ENCODE peak calls at places on chromosomes 13 and 19, in nine cellular contexts. One of them, this sample, is unnamed.

GRCh38 chr19:628168-628567 is 5.2 kb downstream of the POLRMT start:
- DNase-seq in T follicular helper cell: no peak
- DNase-seq in nucleus accumbens: no peak
- DNase-seq in ascending aorta: no peak
- DNase-seq in NCI-H2227 treated with DMSO at 0.1 percent for 48 hours: no peak
- DNase-seq in GM06990: no peak
- DNase-seq in naive B cell: no peak
- DNase-seq in HuH-7: peak; percentile 40
- DNase-seq in RWPE1: no peak
- DNase-seq in this sample: no peak

GRCh38 chr13:80011448-80012212 is 329.3 kb downstream of the SPRY2 start:
- DNase-seq in T follicular helper cell: no peak
- DNase-seq in nucleus accumbens: no peak
- DNase-seq in ascending aorta: no peak
- DNase-seq in NCI-H2227 treated with DMSO at 0.1 percent for 48 hours: no peak
- DNase-seq in GM06990: no peak
- DNase-seq in naive B cell: no peak
- DNase-seq in HuH-7: no peak
- DNase-seq in RWPE1: no peak
- DNase-seq in this sample: no peak

GRCh38 chr13:29702912-29703351 is 107.4 kb upstream of the SLC7A1 start:
- DNase-seq in T follicular helper cell: no peak
- DNase-seq in nucleus accumbens: no peak
- DNase-seq in ascending aorta: no peak
- DNase-seq in NCI-H2227 treated with DMSO at 0.1 percent for 48 hours: no peak
- DNase-seq in GM06990: no peak
- DNase-seq in naive B cell: no peak
- DNase-seq in HuH-7: no peak
- DNase-seq in RWPE1: peak; percentile 79
- DNase-seq in this sample: no peak

GRCh38 chr13:51781246-51782022 is 22.5 kb downstream of the DHRS12 start:
- DNase-seq in T follicular helper cell: no peak
- DNase-seq in nucleus accumbens: peak; percentile 17
- DNase-seq in ascending aorta: no peak
- DNase-seq in NCI-H2227 treated with DMSO at 0.1 percent for 48 hours: no peak
- DNase-seq in GM06990: no peak
- DNase-seq in naive B cell: no peak
- DNase-seq in HuH-7: peak; percentile 31
- DNase-seq in RWPE1: peak; percentile 34
- DNase-seq in this sample: no peak

GRCh38 chr13:91946498-91947070 is 548.2 kb downstream of the GPC5 start:
- DNase-seq in T follicular helper cell: no peak
- DNase-seq in nucleus accumbens: no peak
- DNase-seq in ascending aorta: no peak
- DNase-seq in NCI-H2227 treated with DMSO at 0.1 percent for 48 hours: peak; percentile 24
- DNase-seq in GM06990: no peak
- DNase-seq in naive B cell: no peak
- DNase-seq in HuH-7: peak; percentile 9
- DNase-seq in RWPE1: peak; percentile 3
- DNase-seq in this sample: no peak

GRCh38 chr19:56477429-56478338 is 539 bp upstream of the ZNF667 start:
- DNase-seq in T follicular helper cell: no peak
- DNase-seq in nucleus accumbens: peak; percentile 95
- DNase-seq in ascending aorta: peak; percentile 91
- DNase-seq in NCI-H2227 treated with DMSO at 0.1 percent for 48 hours: peak; percentile 99
- DNase-seq in GM06990: no peak
- DNase-seq in naive B cell: peak; percentile 94
- DNase-seq in HuH-7: peak; percentile 76
- DNase-seq in RWPE1: peak; percentile 46
- DNase-seq in this sample: no peak

GRCh38 chr13:38888309-38888708 is 102.3 kb downstream of the STOML3 start:
- DNase-seq in T follicular helper cell: no peak
- DNase-seq in nucleus accumbens: no peak
- DNase-seq in ascending aorta: no peak
- DNase-seq in NCI-H2227 treated with DMSO at 0.1 percent for 48 hours: no peak
- DNase-seq in GM06990: no peak
- DNase-seq in naive B cell: no peak
- DNase-seq in HuH-7: no peak
- DNase-seq in RWPE1: peak; percentile 49
- DNase-seq in this sample: no peak

GRCh38 chr13:48231080-48231479 is 1.9 kb upstream of the ITM2B start:
- DNase-seq in T follicular helper cell: no peak
- DNase-seq in nucleus accumbens: no peak
- DNase-seq in ascending aorta: no peak
- DNase-seq in NCI-H2227 treated with DMSO at 0.1 percent for 48 hours: no peak
- DNase-seq in GM06990: no peak
- DNase-seq in naive B cell: no peak
- DNase-seq in HuH-7: no peak
- DNase-seq in RWPE1: no peak
- DNase-seq in this sample: no peak

GRCh38 chr13:61286148-61286745 is 129.4 kb downstream of the PCDH20 start:
- DNase-seq in T follicular helper cell: no peak
- DNase-seq in nucleus accumbens: no peak
- DNase-seq in ascending aorta: no peak
- DNase-seq in NCI-H2227 treated with DMSO at 0.1 percent for 48 hours: no peak
- DNase-seq in GM06990: no peak
- DNase-seq in naive B cell: no peak
- DNase-seq in HuH-7: peak; percentile 4
- DNase-seq in RWPE1: no peak
- DNase-seq in this sample: no peak

GRCh38 chr13:113887700-113888201 is 23.9 kb upstream of the GAS6 start:
- DNase-seq in T follicular helper cell: no peak
- DNase-seq in nucleus accumbens: no peak
- DNase-seq in ascending aorta: no peak
- DNase-seq in NCI-H2227 treated with DMSO at 0.1 percent for 48 hours: no peak
- DNase-seq in GM06990: no peak
- DNase-seq in naive B cell: no peak
- DNase-seq in HuH-7: no peak
- DNase-seq in RWPE1: no peak
- DNase-seq in this sample: no peak

GRCh38 chr13:98879965-98880364 is 97.9 kb downstream of the DOCK9 start:
- DNase-seq in T follicular helper cell: no peak
- DNase-seq in nucleus accumbens: no peak
- DNase-seq in ascending aorta: no peak
- DNase-seq in NCI-H2227 treated with DMSO at 0.1 percent for 48 hours: no peak
- DNase-seq in GM06990: no peak
- DNase-seq in naive B cell: no peak
- DNase-seq in HuH-7: no peak
- DNase-seq in RWPE1: no peak
- DNase-seq in this sample: no peak

GRCh38 chr19:12954150-12954962 is 2.7 kb downstream of the GADD45GIP1 start:
- DNase-seq in T follicular helper cell: no peak
- DNase-seq in nucleus accumbens: no peak
- DNase-seq in ascending aorta: no peak
- DNase-seq in NCI-H2227 treated with DMSO at 0.1 percent for 48 hours: no peak
- DNase-seq in GM06990: no peak
- DNase-seq in naive B cell: no peak
- DNase-seq in HuH-7: no peak
- DNase-seq in RWPE1: no peak
- DNase-seq in this sample: no peak

GRCh38 chr13:110250258-110250891 is 56.6 kb downstream of the COL4A1 start:
- DNase-seq in T follicular helper cell: no peak
- DNase-seq in nucleus accumbens: no peak
- DNase-seq in ascending aorta: peak; percentile 77
- DNase-seq in NCI-H2227 treated with DMSO at 0.1 percent for 48 hours: no peak
- DNase-seq in GM06990: no peak
- DNase-seq in naive B cell: no peak
- DNase-seq in HuH-7: no peak
- DNase-seq in RWPE1: no peak
- DNase-seq in this sample: no peak

GRCh38 chr13:110985570-110985969 is 70.7 kb upstream of the ANKRD10 start:
- DNase-seq in T follicular helper cell: no peak
- DNase-seq in nucleus accumbens: no peak
- DNase-seq in ascending aorta: no peak
- DNase-seq in NCI-H2227 treated with DMSO at 0.1 percent for 48 hours: no peak
- DNase-seq in GM06990: no peak
- DNase-seq in naive B cell: no peak
- DNase-seq in HuH-7: no peak
- DNase-seq in RWPE1: no peak
- DNase-seq in this sample: no peak

GRCh38 chr19:3140667-3141038 is 4.8 kb downstream of the GNA15 start:
- DNase-seq in T follicular helper cell: no peak
- DNase-seq in nucleus accumbens: no peak
- DNase-seq in ascending aorta: no peak
- DNase-seq in NCI-H2227 treated with DMSO at 0.1 percent for 48 hours: no peak
- DNase-seq in GM06990: no peak
- DNase-seq in naive B cell: no peak
- DNase-seq in HuH-7: no peak
- DNase-seq in RWPE1: no peak
- DNase-seq in this sample: no peak

GRCh38 chr19:34386645-34387445 is 17.4 kb upstream of the PDCD2L start:
- DNase-seq in T follicular helper cell: no peak
- DNase-seq in nucleus accumbens: no peak
- DNase-seq in ascending aorta: no peak
- DNase-seq in NCI-H2227 treated with DMSO at 0.1 percent for 48 hours: no peak
- DNase-seq in GM06990: no peak
- DNase-seq in naive B cell: no peak
- DNase-seq in HuH-7: no peak
- DNase-seq in RWPE1: no peak
- DNase-seq in this sample: no peak

This sample was measured in GM12864.